ENCODE peak calls at places on chromosomes 11 and 22, in seven cellular contexts. O is gastrocnemius medialis, Y is thoracic aorta, B is osteoblast, M is colonic mucosa, C is PC-3, S is pancreas. K is an unnamed sample.

GRCh38 chr22:25930083-25930482 is 188.1 kb downstream of the MYO18B start:
- DNase-seq in O (no peak), Y (no peak), B (no peak), M (no peak), C (no peak), S (no peak), K (no peak)

GRCh38 chr11:7520981-7521487 is 7.2 kb downstream of the PPFIBP2 start:
- DNase-seq in O (no peak), Y (no peak), B (no peak), M (no peak), C (no peak), S (no peak), K (no peak)

GRCh38 chr22:43007519-43008102 is 7.3 kb downstream of the PACSIN2 start:
- DNase-seq in O (no peak), Y (no peak), B (peak; percentile 87), M (peak; percentile 85), C (no peak), S (peak; percentile 93), K (no peak)

GRCh38 chr11:126060651-126061220 is 1.9 kb downstream of the CDON start:
- DNase-seq in O (no peak), Y (no peak), B (no peak), M (no peak), C (peak; percentile 60), S (no peak), K (no peak)

GRCh38 chr11:1854949-1855885 is 2.3 kb downstream of the LSP1 start:
- DNase-seq in O (peak; percentile 46), Y (no peak), B (no peak), M (no peak), C (no peak), S (no peak), K (no peak)

GRCh38 chr11:2775083-2775625 is 75.4 kb upstream of the KCNQ1OT1 start:
- DNase-seq in O (no peak), Y (no peak), B (peak; percentile 60), M (peak; percentile 15), C (no peak), S (no peak), K (peak; percentile 61)

GRCh38 chr11:19670030-19670761 is 42.4 kb upstream of the NAV2 start:
- DNase-seq in O (no peak), Y (no peak), B (peak; percentile 87), M (peak; percentile 27), C (no peak), S (no peak), K (no peak)

GRCh38 chr11:87144266-87144665 is 106.5 kb downstream of the TMEM135 start:
- DNase-seq in O (no peak), Y (no peak), B (no peak), M (no peak), C (peak; percentile 22), S (no peak), K (no peak)

GRCh38 chr11:12693485-12694181 is 19.4 kb downstream of the TEAD1 start:
- DNase-seq in O (peak; percentile 62), Y (peak; percentile 28), B (peak; percentile 83), M (peak; percentile 57), C (peak; percentile 96), S (no peak), K (peak; percentile 86)

GRCh38 chr11:118410055-118410745 is 8.8 kb downstream of the ATP5MG start:
- DNase-seq in O (no peak), Y (no peak), B (no peak), M (no peak), C (no peak), S (no peak), K (no peak)

GRCh38 chr11:113261709-113262475 is 52.5 kb upstream of the TTC12 start:
- DNase-seq in O (no peak), Y (no peak), B (peak; percentile 85), M (no peak), C (peak; percentile 20), S (no peak), K (no peak)

GRCh38 chr11:27347949-27348879 is 14.8 kb downstream of the CCDC34 start:
- DNase-seq in O (no peak), Y (no peak), B (no peak), M (no peak), C (peak; percentile 47), S (no peak), K (no peak)

GRCh38 chr11:7056828-7057513 is 31.8 kb upstream of the RBMXL2 start:
- DNase-seq in O (no peak), Y (no peak), B (no peak), M (no peak), C (no peak), S (no peak), K (no peak)

GRCh38 chr22:23094695-23095466 is 24.6 kb downstream of the GNAZ start:
- DNase-seq in O (no peak), Y (no peak), B (peak; percentile 85), M (no peak), C (no peak), S (no peak), K (no peak)

GRCh38 chr11:129366737-129367597 is 8.7 kb upstream of the BARX2 start:
- DNase-seq in O (no peak), Y (no peak), B (no peak), M (no peak), C (peak; percentile 47), S (no peak), K (no peak)

GRCh38 chr11:35040221-35040942 is 98.6 kb upstream of the CD44 start:
- DNase-seq in O (peak; percentile 50), Y (no peak), B (peak; percentile 79), M (no peak), C (peak; percentile 61), S (peak; percentile 61), K (no peak)

GRCh38 chr11:40183073-40184064 is 1276.1 kb downstream of the LRRC4C start:
- DNase-seq in O (no peak), Y (no peak), B (no peak), M (no peak), C (no peak), S (no peak), K (no peak)

GRCh38 chr22:26646158-26646557 is 11.2 kb upstream of the MIAT start:
- DNase-seq in O (no peak), Y (no peak), B (no peak), M (no peak), C (no peak), S (no peak), K (no peak)

GRCh38 chr11:88383446-88383845 is 45.9 kb upstream of the CTSC start:
- DNase-seq in O (no peak), Y (no peak), B (no peak), M (no peak), C (peak; percentile 48), S (no peak), K (no peak)

GRCh38 chr11:15677181-15677580 is 562.5 kb downstream of the INSC start:
- DNase-seq in O (no peak), Y (no peak), B (no peak), M (no peak), C (no peak), S (no peak), K (no peak)
- H3K4me1 ChIP-seq in O (no peaks in the 10 kb centered on the region), Y (no peaks in the 10 kb centered on the region), B (no peaks in the 10 kb centered on the region), M (no peaks in the 10 kb centered on the region), C (no peaks in the 10 kb centered on the region), S (no peaks in the 10 kb centered on the region), K (no peaks in the 10 kb centered on the region)

DNA sequence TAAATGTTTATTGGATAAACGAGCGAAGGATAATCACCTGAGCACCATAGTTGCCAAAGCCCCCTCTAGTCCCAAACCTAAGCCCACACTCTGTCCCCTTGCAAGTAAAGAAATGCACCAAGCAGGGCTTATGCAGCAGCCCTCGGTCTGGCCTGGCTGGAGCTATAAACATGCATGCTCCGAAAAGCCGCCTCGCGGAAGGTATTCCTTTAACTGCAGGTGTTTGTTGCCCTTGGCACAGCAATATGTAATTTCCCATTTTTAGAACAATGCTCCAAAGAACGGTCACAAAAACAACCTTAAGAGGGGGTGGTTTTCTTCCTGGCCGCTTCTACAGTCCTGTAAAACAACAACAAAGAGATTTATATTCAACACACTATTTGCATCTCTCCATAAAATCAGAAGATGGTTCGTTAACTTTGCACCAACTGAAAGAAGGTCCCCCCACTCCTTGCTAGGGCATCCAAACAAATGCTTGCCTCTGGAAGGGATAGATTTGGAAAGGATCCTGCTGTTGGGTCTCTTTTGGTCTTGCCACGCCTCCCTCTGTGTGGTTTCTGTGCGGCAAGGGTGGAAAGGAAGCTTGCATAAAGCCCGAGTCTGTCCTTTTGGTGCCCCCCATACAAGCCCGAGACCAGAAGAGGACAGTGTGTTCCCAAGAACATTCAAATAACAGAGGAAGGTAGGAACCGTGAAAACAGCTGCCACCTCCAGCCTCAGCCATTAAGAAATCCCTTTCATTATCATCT is 14.9 kb downstream of the SCGB1A1 start:
- DNase-seq in O (no peak), Y (no peak), B (no peak), M (no peak), C (no peak), S (no peak), K (no peak)
- H3K4me3 ChIP-seq in O (no peak overlapping the region), Y (peak overlapping the region; percentile 46), B (no peak overlapping the region), M (no peak overlapping the region), C (no peak overlapping the region), S (no peak overlapping the region), K (peak overlapping the region; percentile 11)

GRCh38 chr11:65672982-65673381 is 10.3 kb upstream of the RELA start:
- DNase-seq in O (no peak), Y (no peak), B (no peak), M (no peak), C (no peak), S (no peak), K (no peak)

GRCh38 chr11:65672180-65672860 is 9.6 kb upstream of the RELA start:
- DNase-seq in O (no peak), Y (no peak), B (peak; percentile 65), M (no peak), C (no peak), S (no peak), K (no peak)
- TF ChIP-seq CTCF in O (no peak), Y (no peak), B (no peak), M (no peak), C (no peak), S (no peak), K (no peak)

DNA sequence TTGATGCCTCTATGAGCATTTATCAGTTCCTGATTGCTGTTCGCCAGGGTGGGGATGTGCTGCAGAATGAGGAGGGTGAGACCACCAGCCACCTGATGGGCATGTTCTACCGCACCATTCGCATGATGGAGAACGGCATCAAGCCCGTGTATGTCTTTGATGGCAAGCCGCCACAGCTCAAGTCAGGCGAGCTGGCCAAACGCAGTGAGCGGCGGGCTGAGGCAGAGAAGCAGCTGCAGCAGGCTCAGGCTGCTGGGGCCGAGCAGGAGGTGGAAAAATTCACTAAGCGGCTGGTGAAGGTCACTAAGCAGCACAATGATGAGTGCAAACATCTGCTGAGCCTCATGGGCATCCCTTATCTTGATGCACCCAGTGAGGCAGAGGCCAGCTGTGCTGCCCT is 2.7 kb downstream of the FEN1 start:
- DNase-seq in O (no peak), Y (no peak), B (no peak), M (no peak), C (no peak), S (no peak), K (no peak)
- H3K4me1 ChIP-seq in O (peaks cover 24% of the 10 kb centered on the region), Y (peaks cover 30% of the 10 kb centered on the region), B (peaks cover 12% of the 10 kb centered on the region), M (peaks cover 8% of the 10 kb centered on the region), C (peaks cover 19% of the 10 kb centered on the region), S (peaks cover 19% of the 10 kb centered on the region), K (peaks cover 5% of the 10 kb centered on the region)

K was measured in ascending aorta.